ENCODE peak calls at places on chromosome 6, in four cellular contexts. E is upper lobe of right lung, B is testis, G is left lung. J is an unnamed sample. For H3K4me1, the result is how much of the 10 kb centered on the place peaks cover.

GRCh38 chr6:98687776-98688175 is 146.6 kb upstream of the POU3F2 start:
- DNase-seq in E (no peak), B (no peak), G (no peak), J (no peak)

GRCh38 chr6:151675746-151676459 is 131.6 kb upstream of the ESR1 start:
- DNase-seq in E (peak), B (peak), G (peak), J (no peak)

GRCh38 chr6:166533205-166533824 is 53.2 kb downstream of the RAMACL start:
- DNase-seq in E (no peak), B (no peak), G (no peak), J (no peak)

GRCh38 chr6:4067673-4068072 is 11.3 kb downstream of the FAM217A start:
- DNase-seq in E (no peak), B (no peak), G (no peak), J (no peak)

GRCh38 chr6:90256698-90257485 is 39.8 kb downstream of the BACH2 start:
- DNase-seq in E (no peak), B (no peak), G (no peak), J (no peak)

GRCh38 chr6:116101298-116101718 is 655 bp downstream of the NT5DC1 start:
- DNase-seq in E (no peak), B (peak), G (no peak), J (no peak)

GRCh38 chr6:167079853-167080297 is 43.0 kb upstream of the CCR6 start:
- DNase-seq in E (no peak), B (no peak), G (no peak), J (no peak)

GRCh38 chr6:99002826-99003225 is 55.1 kb upstream of the FBXL4 start:
- DNase-seq in E (no peak), B (no peak), G (no peak), J (no peak)

GRCh38 chr6:116766506-116767176 is 1.1 kb upstream of the FAM162B start:
- DNase-seq in E (no peak), B (no peak), G (no peak), J (no peak)

GRCh38 chr6:134521116-134521501 is 203.2 kb upstream of the SGK1 start:
- DNase-seq in E (no peak), B (no peak), G (no peak), J (no peak)

GRCh38 chr6:104126621-104127020 is 733.1 kb downstream of the HACE1 start:
- DNase-seq in E (no peak), B (no peak), G (no peak), J (no peak)

GRCh38 chr6:108798672-108799355 is 49.4 kb upstream of the ARMC2 start:
- DNase-seq in E (no peak), B (peak), G (no peak), J (peak)

GRCh38 chr6:148999921-149000589 is 253.2 kb downstream of the UST start:
- DNase-seq in E (no peak), B (peak), G (no peak), J (peak)

GRCh38 chr6:33856655-33857054 is 52.9 kb upstream of the MLN start:
- DNase-seq in E (no peak), B (no peak), G (no peak), J (no peak)

GRCh38 chr6:28979679-28980078 is 25.4 kb downstream of the ZNF311 start:
- DNase-seq in E (no peak), B (no peak), G (no peak), J (no peak)

GRCh38 chr6:150002710-150003109 is 22.6 kb downstream of the RAET1L start:
- DNase-seq in E (no peak), B (no peak), G (no peak), J (no peak)

GRCh38 chr6:140602843-140603242 is 1228.4 kb upstream of the CITED2 start:
- DNase-seq in E (no peak), B (no peak), G (no peak), J (no peak)

GRCh38 chr6:50821431-50822077 is 2.9 kb downstream of the TFAP2B start:
- DNase-seq in E (no peak), B (no peak), G (peak), J (no peak)

GRCh38 chr6:50822078-50822476 is 3.4 kb downstream of the TFAP2B start:
- DNase-seq in E (no peak), B (no peak), G (no peak), J (no peak)

GRCh38 chr6:50819906-50820589 is 1.4 kb downstream of the TFAP2B start:
- DNase-seq in E (peak), B (no peak), G (peak), J (peak)

GRCh38 chr6:50819527-50819905 is 845 bp downstream of the TFAP2B start:
- DNase-seq in E (no peak), B (no peak), G (peak), J (peak)

GRCh38 chr6:50820590-50821234 is 2.0 kb downstream of the TFAP2B start:
- DNase-seq in E (no peak), B (no peak), G (no peak), J (no peak)
- H3K4me1 ChIP-seq in E (under half), B (under half), G (under half), J (under half)

GRCh38 chr6:31829633-31830492 is 2.3 kb downstream of the HSPA1B start:
- DNase-seq in E (no peak), B (peak), G (no peak), J (no peak)
- H3K4me1 ChIP-seq in E (under half), B (under half), G (half or more), J (under half)

GRCh38 chr6:87817226-87817625 is 115.2 kb upstream of the AKIRIN2 start:
- DNase-seq in E (no peak), B (no peak), G (no peak), J (no peak)
- H3K4me1 ChIP-seq in E (under half), B (under half), G (under half), J (under half)

GRCh38 chr6:43780293-43780692 is 10.3 kb downstream of the VEGFA start:
- DNase-seq in E (no peak), B (no peak), G (no peak), J (no peak)
- H3K4me1 ChIP-seq in E (under half), B (under half), G (under half), J (under half)

GRCh38 chr6:169908403-169908933 is 157.0 kb downstream of the ERMARD start:
- DNase-seq in E (no peak), B (no peak), G (no peak), J (no peak)

GRCh38 chr6:169907419-169908115 is 156.1 kb downstream of the ERMARD start:
- DNase-seq in E (no peak), B (no peak), G (peak), J (no peak)

GRCh38 chr6:169911264-169912263 is 160.1 kb downstream of the ERMARD start:
- DNase-seq in E (no peak), B (no peak), G (no peak), J (no peak)

GRCh38 chr6:169906741-169907418 is 155.5 kb downstream of the ERMARD start:
- DNase-seq in E (no peak), B (no peak), G (peak), J (no peak)

GRCh38 chr6:169909113-169909512 is 157.7 kb downstream of the ERMARD start:
- DNase-seq in E (no peak), B (no peak), G (no peak), J (no peak)
- H3K4me1 ChIP-seq in E (under half), B (under half), G (under half), J (under half)

GRCh38 chr6:14039038-14039437 is 78.5 kb upstream of the CD83 start:
- DNase-seq in E (no peak), B (no peak), G (no peak), J (no peak)

GRCh38 chr6:14038636-14039035 is 78.9 kb upstream of the CD83 start:
- DNase-seq in E (no peak), B (no peak), G (no peak), J (no peak)

GRCh38 chr6:14036911-14037310 is 80.7 kb upstream of the CD83 start:
- DNase-seq in E (no peak), B (no peak), G (no peak), J (no peak)

GRCh38 chr6:14037402-14038277 is 79.9 kb upstream of the CD83 start:
- DNase-seq in E (no peak), B (no peak), G (no peak), J (no peak)

DNA sequence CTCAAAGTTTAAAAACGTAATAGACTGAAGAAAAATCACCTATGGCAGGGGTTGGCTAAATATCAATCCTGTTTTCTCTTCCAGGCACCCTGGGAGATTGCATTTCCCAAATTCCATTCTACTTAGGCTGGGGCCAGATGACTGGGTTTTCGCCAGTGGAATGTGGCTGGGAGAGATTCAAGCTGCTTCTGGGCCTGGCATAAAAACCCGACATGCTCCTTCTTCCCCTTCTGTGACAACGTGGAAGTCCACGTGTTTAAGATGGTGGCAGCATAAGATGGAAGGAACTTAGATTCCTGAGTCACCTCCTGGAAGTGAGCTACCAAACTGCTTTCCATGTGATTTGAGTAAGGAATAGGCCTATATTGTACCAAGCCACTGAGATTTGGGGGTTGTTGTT is 82.1 kb upstream of the CD83 start:
- DNase-seq in E (no peak), B (no peak), G (no peak), J (no peak)
- H3K4me1 ChIP-seq in E (under half), B (under half), G (under half), J (under half)

DNA sequence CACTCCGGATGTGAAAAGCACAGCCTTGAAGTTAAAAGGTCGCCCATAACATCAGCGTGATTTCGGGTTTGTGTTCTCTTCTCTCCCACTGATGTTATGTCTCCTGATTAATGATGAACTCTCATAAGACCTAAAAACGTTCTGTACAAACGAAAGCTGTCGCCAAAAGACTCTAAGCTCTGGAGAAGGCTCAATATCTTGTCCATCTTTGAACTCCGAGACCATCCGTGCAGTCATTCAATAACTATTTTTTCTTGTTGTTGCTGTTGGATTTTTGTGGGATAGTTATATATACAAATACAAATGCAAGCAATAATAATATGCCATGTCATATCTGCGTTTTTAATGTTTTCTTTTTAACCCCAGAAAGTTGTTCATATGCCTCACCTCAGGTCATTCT is 291.8 kb upstream of the MARCKS start:
- DNase-seq in E (no peak), B (no peak), G (no peak), J (no peak)
- H3K4me1 ChIP-seq in E (under half), B (under half), G (under half), J (under half)

GRCh38 chr6:129385117-129385516 is 324.9 kb downstream of the ARHGAP18 start:
- DNase-seq in E (no peak), B (no peak), G (no peak), J (no peak)

GRCh38 chr6:129381885-129382284 is 328.1 kb downstream of the ARHGAP18 start:
- DNase-seq in E (no peak), B (no peak), G (no peak), J (no peak)
- H3K4me1 ChIP-seq in E (under half), B (under half), G (under half), J (under half)

J was measured in aorta.